ENCODE peak calls at places on chromosome 18, in ten cellular contexts. M, I, S, K, J, Z, U, N, R and L are unnamed samples.
A peak's percentile ranks its signal among the peaks of the same experiment; 100 is the strongest.

GRCh38 chr18:36772339-36772738 is 56.5 kb downstream of the TPGS2 start:
- DNase-seq in M (no peak), I (no peak), S (no peak), K (peak; percentile 35), J (no peak), Z (no peak), U (no peak), N (peak; percentile 86), R (no peak), L (no peak)

GRCh38 chr18:55165399-55166125 is 206.3 kb upstream of the CCDC68 start:
- DNase-seq in M (no peak), I (no peak), S (no peak), K (no peak), J (no peak), Z (no peak), U (no peak), N (no peak), R (no peak), L (no peak)

GRCh38 chr18:59249186-59249774 is 24.0 kb downstream of the RAX start:
- DNase-seq in M (peak; percentile 44), I (peak; percentile 77), S (peak; percentile 33), K (peak; percentile 90), J (peak; percentile 59), Z (no peak), U (peak; percentile 94), N (peak; percentile 83), R (peak; percentile 38), L (peak; percentile 78)

GRCh38 chr18:63518178-63519012 is 23.8 kb upstream of the SERPINB12 start:
- DNase-seq in M (peak; percentile 63), I (peak; percentile 62), S (peak; percentile 57), K (peak; percentile 80), J (peak; percentile 6), Z (no peak), U (peak; percentile 82), N (peak; percentile 80), R (peak; percentile 12), L (peak; percentile 74)

GRCh38 chr18:61651880-61652268 is 240.9 kb downstream of the RNF152 start:
- DNase-seq in M (no peak), I (peak; percentile 21), S (no peak), K (peak; percentile 61), J (no peak), Z (no peak), U (no peak), N (no peak), R (no peak), L (peak; percentile 22)

GRCh38 chr18:31977270-31977872 is 34.4 kb upstream of the TRAPPC8 start:
- DNase-seq in M (peak; percentile 25), I (peak; percentile 29), S (peak; percentile 15), K (peak; percentile 31), J (no peak), Z (no peak), U (peak; percentile 66), N (peak; percentile 55), R (peak; percentile 10), L (no peak)

GRCh38 chr18:7696846-7697245 is 129.7 kb downstream of the PTPRM start:
- DNase-seq in M (no peak), I (no peak), S (no peak), K (no peak), J (no peak), Z (no peak), U (peak; percentile 24), N (peak; percentile 11), R (no peak), L (no peak)

GRCh38 chr18:7616661-7617060 is 49.5 kb downstream of the PTPRM start:
- DNase-seq in M (no peak), I (no peak), S (no peak), K (no peak), J (no peak), Z (no peak), U (no peak), N (peak; percentile 73), R (no peak), L (no peak)

GRCh38 chr18:36352384-36352783 is 54.9 kb downstream of the FHOD3 start:
- DNase-seq in M (no peak), I (peak; percentile 86), S (no peak), K (no peak), J (no peak), Z (no peak), U (peak; percentile 12), N (peak; percentile 94), R (no peak), L (no peak)

GRCh38 chr18:22830511-22830910 is 102.6 kb upstream of the RBBP8 start:
- DNase-seq in M (no peak), I (no peak), S (no peak), K (no peak), J (no peak), Z (no peak), U (no peak), N (no peak), R (no peak), L (no peak)

GRCh38 chr18:2356906-2357305 is 214.4 kb downstream of the METTL4 start:
- DNase-seq in M (no peak), I (no peak), S (no peak), K (no peak), J (no peak), Z (no peak), U (no peak), N (no peak), R (no peak), L (no peak)

GRCh38 chr18:76875390-76876330 is 53.3 kb downstream of the ZNF236 start:
- DNase-seq in M (peak; percentile 56), I (peak; percentile 51), S (peak; percentile 55), K (peak; percentile 51), J (peak; percentile 9), Z (no peak), U (peak; percentile 52), N (peak; percentile 30), R (peak; percentile 8), L (peak; percentile 16)

GRCh38 chr18:7288544-7288943 is 57.7 kb downstream of the LRRC30 start:
- DNase-seq in M (no peak), I (no peak), S (no peak), K (no peak), J (no peak), Z (no peak), U (no peak), N (no peak), R (no peak), L (no peak)

GRCh38 chr18:13889661-13890060 is 25.7 kb downstream of the MC2R start:
- DNase-seq in M (no peak), I (peak; percentile 48), S (no peak), K (no peak), J (no peak), Z (no peak), U (no peak), N (no peak), R (peak; percentile 7), L (no peak)

GRCh38 chr18:50091495-50092249 is 103.3 kb downstream of the MYO5B start:
- DNase-seq in M (no peak), I (no peak), S (no peak), K (no peak), J (no peak), Z (no peak), U (no peak), N (no peak), R (no peak), L (no peak)

GRCh38 chr18:64799378-64799777 is 650.5 kb upstream of the LINC00305 start:
- DNase-seq in M (no peak), I (no peak), S (no peak), K (peak; percentile 22), J (no peak), Z (no peak), U (no peak), N (no peak), R (no peak), L (no peak)

GRCh38 chr18:59802031-59802430 is 97.8 kb upstream of the PMAIP1 start:
- DNase-seq in M (peak; percentile 21), I (no peak), S (no peak), K (no peak), J (no peak), Z (no peak), U (no peak), N (no peak), R (no peak), L (no peak)

GRCh38 chr18:70376914-70377258 is 88.0 kb downstream of the SOCS6 start:
- DNase-seq in M (no peak), I (no peak), S (no peak), K (no peak), J (no peak), Z (no peak), U (no peak), N (no peak), R (peak; percentile 70), L (no peak)

GRCh38 chr18:75250471-75250821 is 39.8 kb downstream of the TSHZ1 start:
- DNase-seq in M (no peak), I (no peak), S (no peak), K (no peak), J (no peak), Z (no peak), U (no peak), N (no peak), R (no peak), L (no peak)

GRCh38 chr18:65093341-65093740 is 657.5 kb upstream of the CDH7 start:
- DNase-seq in M (no peak), I (no peak), S (no peak), K (no peak), J (no peak), Z (no peak), U (no peak), N (no peak), R (no peak), L (no peak)

GRCh38 chr18:31371970-31372369 is 4.6 kb upstream of the DSG4 start:
- DNase-seq in M (no peak), I (no peak), S (no peak), K (no peak), J (no peak), Z (no peak), U (no peak), N (no peak), R (no peak), L (no peak)

GRCh38 chr18:10771053-10771709 is 245.4 kb downstream of the NAPG start:
- DNase-seq in M (no peak), I (peak; percentile 54), S (peak; percentile 19), K (no peak), J (no peak), Z (no peak), U (peak; percentile 37), N (no peak), R (no peak), L (no peak)

GRCh38 chr18:62585274-62586147 is 62.7 kb downstream of the ZCCHC2 start:
- DNase-seq in M (peak; percentile 63), I (no peak), S (peak; percentile 83), K (no peak), J (no peak), Z (no peak), U (no peak), N (no peak), R (no peak), L (no peak)

GRCh38 chr18:23844991-23845680 is 155.9 kb downstream of the LAMA3 start:
- DNase-seq in M (no peak), I (peak; percentile 73), S (no peak), K (no peak), J (no peak), Z (no peak), U (no peak), N (peak; percentile 76), R (no peak), L (no peak)

GRCh38 chr18:79875931-79876461 is 75.5 kb downstream of the SLC66A2 start:
- DNase-seq in M (no peak), I (no peak), S (no peak), K (no peak), J (no peak), Z (peak; percentile 54), U (no peak), N (no peak), R (no peak), L (no peak)

GRCh38 chr18:79465392-79465991 is 69.8 kb downstream of the NFATC1 start:
- DNase-seq in M (no peak), I (no peak), S (no peak), K (no peak), J (no peak), Z (no peak), U (no peak), N (no peak), R (no peak), L (no peak)

GRCh38 chr18:34696681-34697080 is 13.4 kb upstream of the DTNA start:
- DNase-seq in M (no peak), I (no peak), S (no peak), K (no peak), J (no peak), Z (no peak), U (no peak), N (no peak), R (no peak), L (no peak)

GRCh38 chr18:9404565-9405060 is 70.0 kb downstream of the TWSG1 start:
- DNase-seq in M (no peak), I (no peak), S (no peak), K (no peak), J (no peak), Z (no peak), U (no peak), N (no peak), R (no peak), L (no peak)